ENCODE peak calls at places on chromosomes 16 and 17, in seven cellular contexts. W, D, A, Q, O, T and R are unnamed samples.

GRCh38 chr17:70344356-70345060 is 175.2 kb downstream of the KCNJ2 start:
- DNase-seq in W (no peak), D (no peak), A (no peak), Q (no peak), O (peak), T (no peak), R (no peak)

GRCh38 chr17:37094391-37094790 is 145.6 kb downstream of the AATF start:
- DNase-seq in W (no peak), D (no peak), A (no peak), Q (no peak), O (no peak), T (no peak), R (no peak)

GRCh38 chr17:39950871-39951348 is 11.9 kb upstream of the GSDMA start:
- DNase-seq in W (no peak), D (no peak), A (no peak), Q (no peak), O (peak), T (no peak), R (peak)

GRCh38 chr17:57947369-57947768 is 7.8 kb downstream of the CUEDC1 start:
- DNase-seq in W (no peak), D (no peak), A (no peak), Q (no peak), O (no peak), T (no peak), R (no peak)

GRCh38 chr17:72618018-72618509 is 474.4 kb downstream of the SLC39A11 start:
- DNase-seq in W (no peak), D (no peak), A (peak), Q (no peak), O (no peak), T (no peak), R (no peak)

GRCh38 chr17:752620-753219 is 656 bp upstream of the GEMIN4 start:
- DNase-seq in W (peak), D (no peak), A (peak), Q (no peak), O (peak), T (peak), R (peak)

GRCh38 chr16:55411231-55411630 is 67.8 kb upstream of the MMP2 start:
- DNase-seq in W (no peak), D (no peak), A (no peak), Q (no peak), O (no peak), T (no peak), R (no peak)

GRCh38 chr17:31696703-31697325 is 162.2 kb downstream of the COPRS start:
- DNase-seq in W (no peak), D (no peak), A (no peak), Q (no peak), O (no peak), T (no peak), R (peak)

GRCh38 chr17:82217120-82217529 is 4.5 kb upstream of the CCDC57 start:
- DNase-seq in W (peak), D (no peak), A (peak), Q (no peak), O (no peak), T (no peak), R (peak)

GRCh38 chr17:77667478-77667877 is 291.0 kb upstream of the TNRC6C start:
- DNase-seq in W (no peak), D (no peak), A (no peak), Q (no peak), O (no peak), T (no peak), R (no peak)

GRCh38 chr17:3993493-3994220 is 29.4 kb upstream of the ATP2A3 start:
- DNase-seq in W (no peak), D (no peak), A (no peak), Q (no peak), O (peak), T (no peak), R (no peak)

GRCh38 chr16:80746231-80746630 is 58.2 kb downstream of the CDYL2 start:
- DNase-seq in W (no peak), D (no peak), A (no peak), Q (no peak), O (peak), T (no peak), R (no peak)

GRCh38 chr17:57622886-57623433 is 122.1 kb downstream of the CCDC182 start:
- DNase-seq in W (no peak), D (no peak), A (no peak), Q (peak), O (peak), T (no peak), R (no peak)

GRCh38 chr16:71396589-71396988 is 38.1 kb downstream of the CALB2 start:
- DNase-seq in W (no peak), D (no peak), A (no peak), Q (no peak), O (no peak), T (no peak), R (no peak)

GRCh38 chr16:72299684-72300243 is 127.8 kb upstream of the PMFBP1 start:
- DNase-seq in W (no peak), D (no peak), A (no peak), Q (no peak), O (no peak), T (no peak), R (no peak)

GRCh38 chr17:67879662-67880061 is 54.4 kb downstream of the BPTF start:
- DNase-seq in W (no peak), D (no peak), A (no peak), Q (no peak), O (no peak), T (no peak), R (no peak)